ENCODE peak calls at places on chromosomes 6 and 20, in six cellular contexts. R is HT1080; Q is mesendoderm; Z is naive thymus-derived CD8-positive, alpha-beta T cell; K is mesothelial cell of epicardium; X is prostate gland. I is an unnamed sample.

GRCh38 chr6:15675537-15676170 is 12.8 kb upstream of the DTNBP1 start:
- DNase-seq in R (no peak), Q (no peak), Z (no peak), K (no peak), X (no peak), I (no peak)

GRCh38 chr20:4666001-4666470 is 55.7 kb upstream of the PRND start:
- DNase-seq in R (peak; percentile 97), Q (no peak), Z (peak; percentile 17), K (no peak), X (no peak), I (no peak)

GRCh38 chr6:35185302-35185681 is 28.5 kb upstream of the SCUBE3 start:
- DNase-seq in R (peak; percentile 78), Q (no peak), Z (no peak), K (no peak), X (no peak), I (no peak)

GRCh38 chr20:45230631-45231030 is 9.5 kb downstream of the SEMG2 start:
- DNase-seq in R (no peak), Q (no peak), Z (no peak), K (no peak), X (no peak), I (no peak)

GRCh38 chr20:47315339-47315662 is 41.2 kb downstream of the ZMYND8 start:
- DNase-seq in R (no peak), Q (peak; percentile 63), Z (no peak), K (no peak), X (no peak), I (peak; percentile 10)

GRCh38 chr6:156859686-156860085 is 82.5 kb downstream of the ARID1B start:
- DNase-seq in R (no peak), Q (no peak), Z (no peak), K (no peak), X (no peak), I (peak; percentile 50)

GRCh38 chr20:57716202-57716601 is 6.4 kb upstream of the PMEPA1 start:
- DNase-seq in R (no peak), Q (no peak), Z (no peak), K (no peak), X (no peak), I (no peak)

GRCh38 chr6:31844507-31844906 is 17.0 kb downstream of the HSPA1B start:
- DNase-seq in R (no peak), Q (no peak), Z (no peak), K (no peak), X (no peak), I (no peak)

GRCh38 chr6:146381486-146381885 is 162.1 kb upstream of the RAB32 start:
- DNase-seq in R (no peak), Q (no peak), Z (no peak), K (no peak), X (no peak), I (no peak)

I was measured in NCI-H524.